ENCODE peak calls at places on chromosomes 4 and X, in six cellular contexts. Z is fibroblast of lung; B is foreskin keratinocyte; C is RWPE1; J is stomach; M is CD8-positive, alpha-beta memory T cell. U is an unnamed sample.

GRCh38 chr4:124804041-124804440 is 91.5 kb upstream of the ANKRD50 start:
- DNase-seq in Z (no peak), C (no peak), B (peak; percentile 44), J (no peak), M (no peak), U (no peak)

GRCh38 chr4:24470681-24471622 is 113.4 kb downstream of the DHX15 start:
- DNase-seq in Z (peak; percentile 64), C (peak; percentile 36), B (peak; percentile 47), M (no peak), J (no peak), U (no peak)

GRCh38 chr4:110087116-110087708 is 111.2 kb downstream of the ELOVL6 start:
- DNase-seq in C (peak; percentile 64), J (no peak), B (peak; percentile 79), Z (peak; percentile 93), M (no peak), U (no peak)

GRCh38 chrX:79719568-79720231 is 294.9 kb upstream of the TBX22 start:
- DNase-seq in M (no peak), B (no peak), C (no peak), Z (no peak), J (no peak), U (no peak)

GRCh38 chr4:138910201-138910913 is 105.2 kb upstream of the NOCT start:
- DNase-seq in C (peak; percentile 79), B (peak; percentile 64), J (peak; percentile 37), M (no peak), Z (peak; percentile 69), U (no peak)

GRCh38 chr4:41154814-41155177 is 59.5 kb downstream of the APBB2 start:
- DNase-seq in C (no peak), M (no peak), J (no peak), Z (peak; percentile 65), B (no peak), U (no peak)

GRCh38 chrX:143634701-143635442 is 1.0 kb downstream of the SLITRK4 start:
- DNase-seq in J (no peak), C (no peak), M (no peak), Z (no peak), B (no peak), U (no peak)

GRCh38 chr4:53777244-53777984 is 186.1 kb upstream of the LNX1 start:
- DNase-seq in J (no peak), B (peak; percentile 74), Z (peak; percentile 87), M (no peak), C (peak; percentile 43), U (no peak)

GRCh38 chr4:151012836-151013235 is 2.2 kb downstream of the LRBA start:
- DNase-seq in Z (no peak), B (peak; percentile 43), J (peak; percentile 48), C (peak; percentile 9), M (no peak), U (no peak)

GRCh38 chr4:90904018-90904417 is 776.8 kb downstream of the CCSER1 start:
- DNase-seq in J (no peak), M (no peak), B (no peak), C (no peak), Z (no peak), U (no peak)

GRCh38 chr4:55554453-55555030 is 7.8 kb upstream of the CLOCK start:
- DNase-seq in B (no peak), Z (peak; percentile 46), C (peak; percentile 34), M (no peak), J (no peak), U (no peak)

GRCh38 chr4:151260526-151260925 is 16.4 kb upstream of the PRSS48 start:
- DNase-seq in Z (peak; percentile 69), M (no peak), B (peak; percentile 71), C (no peak), J (no peak), U (no peak)

GRCh38 chr4:66585767-66586166 is 915.5 kb upstream of the EPHA5 start:
- DNase-seq in C (no peak), M (no peak), B (no peak), Z (no peak), J (no peak), U (no peak)

GRCh38 chr4:1669270-1669669 is 14.8 kb downstream of the FAM53A start:
- DNase-seq in J (no peak), C (no peak), Z (no peak), B (no peak), M (no peak), U (no peak)
- H3K27ac ChIP-seq in J (no peak overlapping the region), C (no peak overlapping the region), Z (no peak overlapping the region), B (no peak overlapping the region), M (no peak overlapping the region), U (no peak overlapping the region)

GRCh38 chrX:19063030-19063429 is 59.2 kb downstream of the ADGRG2 start:
- DNase-seq in J (no peak), C (no peak), B (no peak), Z (peak; percentile 45), M (no peak), U (no peak)
- H3K27ac ChIP-seq in J (no peak overlapping the region), C (no peak overlapping the region), B (no peak overlapping the region), Z (no peak overlapping the region), M (no peak overlapping the region), U (no peak overlapping the region)

DNA sequence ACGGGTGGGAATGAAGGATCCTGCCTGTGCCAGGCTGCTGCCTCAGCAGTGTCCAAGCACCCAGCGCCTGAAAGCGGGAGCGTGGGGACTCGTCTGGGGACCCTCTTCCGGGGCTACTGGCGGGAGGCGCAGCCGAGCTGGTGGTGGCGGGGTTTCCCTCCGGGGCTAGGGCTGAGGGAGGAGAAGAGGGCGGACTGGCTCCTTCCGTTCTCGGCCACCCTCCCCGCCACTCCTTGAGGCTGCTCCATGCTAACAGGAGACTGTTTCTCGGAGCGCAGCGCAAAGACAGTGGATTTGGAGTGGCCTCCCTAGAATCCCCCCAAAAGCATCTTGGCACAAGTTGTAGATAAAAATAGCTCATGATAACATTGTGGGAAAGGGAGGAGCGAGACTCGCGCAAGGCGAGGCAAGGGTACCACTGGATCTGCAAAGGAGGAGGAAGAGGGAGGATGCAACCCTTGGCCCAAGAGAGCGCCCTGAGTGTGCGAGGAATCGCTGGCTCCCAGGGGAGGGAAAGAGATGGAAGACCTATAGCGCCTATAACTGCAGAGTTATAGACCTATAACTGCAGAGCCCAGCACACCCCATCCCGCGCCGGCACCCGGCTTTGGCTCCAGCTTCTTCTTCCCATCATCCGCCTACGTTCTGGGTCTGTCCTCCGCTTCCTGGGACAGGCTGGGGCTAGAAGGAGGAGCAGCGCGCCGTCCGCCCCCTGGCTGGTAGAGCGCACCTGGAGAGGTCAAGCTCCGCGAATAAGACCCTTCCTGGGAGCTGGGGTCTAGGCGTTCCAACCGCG is 1.3 kb downstream of the HS3ST1 start:
- DNase-seq in M (no peak), Z (peak; percentile 7), B (no peak), J (no peak), C (no peak), U (no peak)
- H3K27ac ChIP-seq in M (no peak overlapping the region), Z (no peak overlapping the region), B (peak overlapping the region; percentile 86), J (peak overlapping the region; percentile 79), C (no peak overlapping the region), U (no peak overlapping the region)

GRCh38 chr4:27397886-27398285 is 537.2 kb downstream of the STIM2 start:
- DNase-seq in B (peak; percentile 69), C (no peak), J (no peak), Z (peak; percentile 96), M (no peak), U (no peak)
- H3K27ac ChIP-seq in B (no peak overlapping the region), C (no peak overlapping the region), J (no peak overlapping the region), Z (no peak overlapping the region), M (no peak overlapping the region), U (no peak overlapping the region)